ENCODE peak calls at places on chromosome 20, in eight cellular contexts. D, Q, B, I, N, M, Z and X are unnamed samples.

GRCh38 chr20:17925300-17925939 is 43.2 kb downstream of the SNX5 start:
- DNase-seq in M (no peak), N (no peak), D (no peak), B (no peak), I (no peak), Z (no peak), Q (no peak), X (no peak)

GRCh38 chr20:1802385-1803215 is 92.6 kb upstream of the SIRPA start:
- DNase-seq in M (peak), B (peak), Z (peak), Q (peak), N (peak), I (peak), D (no peak), X (peak)

GRCh38 chr20:1491281-1491840 is at the start of gene SIRPB2:
- DNase-seq in N (no peak), D (no peak), I (no peak), M (no peak), Z (no peak), B (no peak), Q (no peak), X (no peak)

GRCh38 chr20:3577366-3577765 is 85.8 kb downstream of the GFRA4 start:
- DNase-seq in B (no peak), N (no peak), Z (no peak), Q (no peak), I (no peak), M (no peak), D (no peak), X (no peak)

GRCh38 chr20:20897922-20898321 is 185.5 kb upstream of the RALGAPA2 start:
- DNase-seq in I (no peak), Z (no peak), N (no peak), Q (no peak), B (no peak), M (no peak), D (no peak), X (no peak)

GRCh38 chr20:19945732-19946670 is 71.2 kb upstream of the NAA20 start:
- DNase-seq in D (no peak), B (peak), Q (no peak), Z (no peak), I (no peak), N (no peak), M (no peak), X (peak)

GRCh38 chr20:4068708-4069107 is 53.4 kb upstream of the RNF24 start:
- DNase-seq in N (no peak), M (no peak), Q (no peak), B (peak), Z (no peak), D (no peak), I (peak), X (no peak)

GRCh38 chr20:884983-885952 is 30.9 kb downstream of the ANGPT4 start:
- DNase-seq in M (no peak), Q (peak), D (no peak), N (no peak), Z (peak), B (no peak), I (peak), X (peak)

GRCh38 chr20:23047738-23048214 is 1.7 kb downstream of the THBD start:
- DNase-seq in D (no peak), B (no peak), Q (no peak), N (no peak), Z (no peak), I (no peak), M (no peak), X (no peak)
- TF ChIP-seq CTCF in D (no peak), B (no peak), Q (no peak), N (no peak), Z (no peak), I (no peak), M (no peak), X (no peak)

GRCh38 chr20:25126630-25127029 is 44.7 kb upstream of the VSX1 start:
- DNase-seq in D (no peak), Z (no peak), B (no peak), M (no peak), Q (no peak), N (no peak), I (no peak), X (no peak)

GRCh38 chr20:25127761-25128537 is 46.0 kb upstream of the VSX1 start:
- DNase-seq in N (no peak), M (no peak), I (no peak), Q (no peak), D (no peak), Z (no peak), B (no peak), X (no peak)

GRCh38 chr20:25129428-25129827 is 47.5 kb upstream of the VSX1 start:
- DNase-seq in N (no peak), Z (no peak), I (no peak), B (no peak), M (no peak), D (no peak), Q (no peak), X (no peak)

GRCh38 chr20:25128649-25129048 is 46.7 kb upstream of the VSX1 start:
- DNase-seq in D (no peak), B (no peak), I (no peak), Z (no peak), Q (no peak), N (no peak), M (no peak), X (no peak)

DNA sequence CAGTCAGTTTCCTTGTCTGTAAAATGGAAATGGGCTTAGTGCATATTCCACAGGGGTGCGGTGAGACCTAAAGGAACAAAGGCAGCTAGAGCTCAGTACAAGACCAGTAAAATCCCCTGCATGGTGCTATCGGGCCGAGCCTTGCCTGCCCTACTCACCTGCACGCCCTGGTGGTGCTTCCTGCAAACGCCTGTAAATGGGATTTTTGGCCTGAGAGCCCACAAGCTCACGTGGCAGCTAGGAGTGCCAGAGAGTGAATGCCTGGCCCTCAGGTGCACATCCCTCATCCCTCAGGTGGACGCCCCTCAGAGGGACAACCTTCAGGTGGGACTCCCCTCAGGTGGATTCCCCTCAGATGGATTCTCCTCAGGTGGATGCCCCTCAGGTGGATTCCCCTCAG is 48.0 kb upstream of the VSX1 start:
- DNase-seq in Z (no peak), B (no peak), I (no peak), Q (no peak), D (no peak), M (no peak), N (no peak), X (no peak)
- TF ChIP-seq CTCF in Z (no peak), B (no peak), I (no peak), Q (no peak), D (no peak), M (no peak), N (no peak), X (no peak)

DNA sequence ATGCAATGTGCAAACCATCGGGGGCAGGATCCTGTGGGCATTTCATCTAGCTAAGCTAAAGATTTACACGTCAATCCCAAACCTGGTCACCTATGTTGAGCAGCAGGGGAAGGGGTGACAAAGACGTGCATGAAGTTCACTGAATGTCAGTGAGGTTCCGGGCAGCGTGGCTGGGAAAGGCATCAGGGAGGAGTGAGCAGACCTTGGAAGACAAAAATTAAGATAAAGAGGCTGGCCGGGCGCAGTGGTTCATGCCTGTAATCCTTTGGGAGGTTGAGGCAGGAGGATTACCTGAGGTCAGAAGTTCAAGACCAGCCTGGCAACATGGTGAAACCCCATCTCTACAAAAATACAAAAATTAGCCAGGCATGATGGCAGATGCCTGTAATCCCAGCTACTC is 126.1 kb downstream of the PREX1 start:
- DNase-seq in I (no peak), B (no peak), N (no peak), D (no peak), Q (no peak), Z (no peak), M (no peak), X (no peak)
- TF ChIP-seq CTCF in I (no peak), B (no peak), N (no peak), D (no peak), Q (no peak), Z (no peak), M (no peak), X (no peak)

GRCh38 chr20:63932606-63933160 is 23.5 kb downstream of the UCKL1 start:
- DNase-seq in D (no peak), N (no peak), M (no peak), B (no peak), I (no peak), Q (no peak), Z (no peak), X (no peak)

GRCh38 chr20:63935447-63935846 is 20.8 kb downstream of the UCKL1 start:
- DNase-seq in D (no peak), N (no peak), Q (no peak), M (no peak), Z (no peak), I (no peak), B (no peak), X (no peak)

GRCh38 chr20:63933646-63934045 is 22.6 kb downstream of the UCKL1 start:
- DNase-seq in D (no peak), Q (no peak), Z (no peak), M (no peak), I (no peak), N (no peak), B (no peak), X (no peak)

GRCh38 chr20:63931735-63932134 is 24.5 kb downstream of the UCKL1 start:
- DNase-seq in I (no peak), M (no peak), Q (no peak), D (no peak), B (no peak), N (no peak), Z (no peak), X (no peak)

GRCh38 chr20:63934271-63935068 is 21.7 kb downstream of the UCKL1 start:
- DNase-seq in M (no peak), Q (no peak), I (no peak), B (no peak), N (no peak), Z (no peak), D (no peak), X (no peak)
- TF ChIP-seq CTCF in M (peak), Q (peak), I (peak), B (no peak), N (no peak), Z (peak), D (peak), X (peak)

GRCh38 chr20:47220161-47220582 is 136.3 kb downstream of the ZMYND8 start:
- DNase-seq in I (peak), Z (no peak), D (no peak), M (peak), N (peak), B (peak), Q (no peak), X (peak)
- TF ChIP-seq CTCF in I (peak), Z (peak), D (peak), M (peak), N (peak), B (peak), Q (peak), X (peak)

DNA sequence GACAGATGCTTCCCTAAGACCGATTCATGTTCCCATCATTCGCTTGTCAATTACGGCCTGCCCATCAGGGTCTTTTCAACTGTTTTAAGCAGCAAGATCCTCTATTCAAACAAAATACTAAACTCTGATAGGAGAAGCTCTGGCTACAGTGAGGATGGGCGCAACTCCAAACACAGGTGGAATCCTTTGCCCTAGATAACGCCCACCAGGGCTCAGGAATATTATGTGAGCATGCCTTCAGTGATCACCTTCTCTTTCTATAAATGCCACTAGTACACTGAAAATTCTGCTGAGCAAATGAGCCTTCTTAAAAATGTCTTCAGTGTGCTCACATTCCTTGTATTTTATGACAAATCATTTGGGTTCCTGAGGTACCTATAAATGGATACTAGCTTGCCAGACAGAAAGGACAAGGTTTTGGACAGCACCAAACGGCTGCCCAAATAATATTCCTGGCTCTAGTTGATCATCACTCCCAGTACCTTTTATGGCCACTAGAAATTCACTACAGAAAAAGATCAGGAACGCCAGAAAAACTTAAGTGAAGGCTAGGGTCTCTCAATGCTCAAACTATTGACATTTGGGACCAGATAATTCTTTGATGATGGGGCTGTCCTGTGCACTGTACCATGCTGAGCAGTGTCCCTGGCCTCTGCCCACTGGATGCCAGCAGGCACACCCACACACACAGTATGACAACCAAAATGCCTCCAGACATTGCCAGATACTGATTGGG is 13.1 kb downstream of the ZNF217 start:
- DNase-seq in Z (no peak), Q (no peak), B (no peak), M (peak), N (no peak), I (peak), D (no peak), X (no peak)
- TF ChIP-seq CTCF in Z (no peak), Q (no peak), B (peak), M (no peak), N (no peak), I (peak), D (no peak), X (no peak)

GRCh38 chr20:42018979-42019378 is 400.8 kb upstream of the CHD6 start:
- DNase-seq in D (no peak), B (peak), Q (no peak), I (no peak), N (no peak), Z (no peak), M (no peak), X (peak)
- TF ChIP-seq CTCF in D (no peak), B (no peak), Q (no peak), I (no peak), N (no peak), Z (no peak), M (peak), X (peak)

DNA sequence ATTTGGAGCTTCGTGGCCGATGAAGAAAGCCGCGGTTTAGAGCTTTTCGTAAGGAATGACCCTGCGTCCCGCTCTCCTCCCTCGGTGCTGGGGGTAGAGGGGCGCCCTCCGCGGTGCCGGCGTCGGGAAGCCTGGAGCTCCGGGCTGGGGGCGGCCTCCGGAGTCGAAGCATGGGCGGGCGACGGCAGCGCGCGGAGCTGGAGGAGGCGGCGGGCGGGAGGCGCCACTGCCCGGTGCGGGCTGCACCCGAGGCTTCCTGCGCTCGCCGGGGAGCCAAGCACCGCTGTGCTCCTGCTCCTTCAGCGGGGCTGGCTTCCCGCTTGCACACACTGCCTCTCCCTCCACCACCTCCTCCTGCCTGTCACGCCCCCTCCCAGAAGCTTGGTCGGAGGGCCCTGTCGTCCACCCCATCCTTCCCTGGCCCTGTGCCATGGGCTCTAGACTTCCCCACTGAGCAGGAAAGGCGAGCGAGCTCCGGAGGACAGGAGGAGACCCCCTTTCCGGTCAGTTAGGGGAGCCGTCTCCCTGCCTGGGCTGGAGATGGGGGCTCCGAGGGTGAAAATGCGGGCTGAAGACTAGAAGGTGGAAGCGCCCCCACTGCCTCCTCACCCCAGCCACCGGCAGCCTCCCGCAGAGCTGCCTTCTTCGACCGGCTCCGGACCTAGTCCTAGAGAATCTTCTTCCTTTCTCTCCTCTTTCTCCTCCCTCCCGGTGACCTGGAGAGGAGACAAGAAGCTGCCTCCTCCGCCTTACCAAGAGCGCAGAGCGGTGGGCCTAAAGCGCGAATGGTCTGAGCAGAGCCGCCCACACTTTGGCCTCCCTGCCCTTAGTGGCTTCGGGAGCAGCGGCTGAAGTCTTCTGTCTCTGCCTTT is 1.8 kb downstream of the CDH4 start:
- DNase-seq in Q (no peak), I (no peak), Z (peak), B (no peak), M (no peak), N (no peak), D (no peak), X (no peak)
- TF ChIP-seq CTCF in Q (no peak), I (no peak), Z (no peak), B (no peak), M (no peak), N (no peak), D (no peak), X (no peak)

DNA sequence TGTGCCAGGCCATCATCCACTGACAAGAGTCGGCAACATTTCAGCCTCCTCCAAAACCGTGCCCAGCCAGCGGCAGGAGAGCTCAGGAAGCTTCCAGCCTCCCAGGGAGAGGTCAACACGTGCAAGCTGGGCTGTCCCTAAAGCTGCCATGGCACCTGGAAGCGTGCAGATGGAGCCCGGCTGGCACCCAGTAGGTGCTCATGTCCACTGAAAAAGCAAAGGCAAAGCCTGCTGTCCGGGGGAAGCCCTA is 14.4 kb upstream of the TLDC2 start:
- DNase-seq in Z (no peak), D (no peak), I (no peak), M (no peak), Q (no peak), B (no peak), N (no peak), X (no peak)
- TF ChIP-seq CTCF in Z (no peak), D (no peak), I (no peak), M (no peak), Q (no peak), B (no peak), N (no peak), X (no peak)

DNA sequence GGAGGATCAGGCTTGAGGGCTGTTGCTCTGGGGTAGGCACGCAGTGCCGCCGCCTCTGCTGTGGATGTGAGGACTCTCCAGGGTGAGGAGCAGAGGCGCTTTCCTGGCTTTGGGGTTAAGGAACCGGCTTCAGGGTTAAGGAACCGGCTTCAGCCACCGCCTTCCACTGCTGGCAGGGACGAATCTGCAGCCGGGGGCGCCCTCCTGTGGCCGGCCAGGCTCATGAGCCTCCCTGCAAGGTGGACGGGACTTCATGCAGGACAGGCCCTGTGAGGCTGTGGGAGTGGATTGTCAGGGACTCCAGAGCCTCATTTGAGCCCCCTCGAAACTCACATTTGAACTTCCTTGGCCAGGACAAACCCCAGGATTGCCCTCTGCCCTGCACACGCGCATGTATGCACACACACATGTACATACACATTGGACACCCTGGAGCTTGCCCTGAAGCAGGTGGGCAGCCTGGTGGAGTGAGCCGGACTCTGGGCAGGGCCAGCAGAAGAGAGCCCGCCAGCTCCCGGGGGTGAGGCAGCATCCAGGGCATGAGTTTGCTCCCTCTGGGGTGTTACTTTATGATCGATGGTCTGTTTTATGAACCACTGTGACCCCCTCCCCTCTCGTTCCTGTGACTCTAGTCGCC is 146.9 kb downstream of the PHACTR3 start:
- DNase-seq in I (peak), B (peak), Z (peak), M (peak), N (peak), Q (peak), D (no peak), X (peak)
- TF ChIP-seq CTCF in I (peak), B (peak), Z (peak), M (peak), N (peak), Q (peak), D (peak), X (peak)